ENCODE peak calls at places on chromosomes 7 and 10, in seven cellular contexts. V, G, N, B, A, Z and Y are unnamed samples.
A peak's percentile ranks its signal among the peaks of the same experiment; 100 is the strongest.

GRCh38 chr10:92267343-92267742 is 23.5 kb downstream of the CPEB3 start:
- DNase-seq in Z (no peak), A (no peak), N (no peak), G (no peak), B (no peak), V (no peak), Y (peak; percentile 43)

GRCh38 chr10:12785338-12785934 is 216.1 kb downstream of the CCDC3 start:
- DNase-seq in Z (no peak), G (no peak), V (no peak), N (no peak), B (no peak), A (no peak), Y (no peak)

GRCh38 chr7:73307436-73307835 is 1.2 kb downstream of the NSUN5 start:
- DNase-seq in B (no peak), V (no peak), Z (no peak), A (no peak), G (no peak), N (no peak), Y (no peak)

GRCh38 chr10:116627386-116627933 is 6.7 kb downstream of the PNLIPRP2 start:
- DNase-seq in Z (peak; percentile 49), B (no peak), G (peak; percentile 83), A (no peak), N (peak; percentile 68), V (no peak), Y (no peak)

GRCh38 chr7:16299853-16300252 is 121.5 kb downstream of the CRPPA start:
- DNase-seq in V (peak; percentile 3), A (no peak), N (no peak), Z (no peak), G (no peak), B (no peak), Y (no peak)

GRCh38 chr10:97479939-97480338 is 18.3 kb downstream of the MMS19 start:
- DNase-seq in N (no peak), A (no peak), G (peak; percentile 98), V (no peak), B (no peak), Z (no peak), Y (no peak)

GRCh38 chr7:21192662-21193061 is 235.2 kb upstream of the SP4 start:
- DNase-seq in Z (no peak), V (no peak), N (no peak), G (no peak), B (no peak), A (no peak), Y (no peak)

GRCh38 chr10:22805304-22805703 is 90.9 kb upstream of the PIP4K2A start:
- DNase-seq in V (peak; percentile 58), G (no peak), A (no peak), B (peak; percentile 79), N (no peak), Z (peak; percentile 59), Y (no peak)

GRCh38 chr10:30433779-30434272 is at the start of gene MAP3K8:
- DNase-seq in Z (peak; percentile 94), G (peak; percentile 90), A (peak; percentile 72), N (peak; percentile 91), V (peak; percentile 86), B (peak; percentile 85), Y (peak; percentile 91)

GRCh38 chr7:139915301-139915863 is 86.3 kb downstream of the TBXAS1 start:
- DNase-seq in V (peak; percentile 90), Z (no peak), B (peak; percentile 48), N (no peak), G (no peak), A (peak; percentile 34), Y (no peak)

GRCh38 chr7:2566890-2567662 is 8.3 kb downstream of the IQCE start:
- DNase-seq in V (no peak), B (peak; percentile 9), N (peak; percentile 60), Z (no peak), G (no peak), A (no peak), Y (peak; percentile 70)

GRCh38 chr10:69506834-69507643 is 55.8 kb downstream of the TSPAN15 start:
- DNase-seq in G (peak; percentile 47), B (no peak), Z (no peak), N (no peak), A (no peak), V (no peak), Y (peak; percentile 28)

GRCh38 chr10:116768786-116769185 is 26.4 kb upstream of the HSPA12A start:
- DNase-seq in V (peak; percentile 24), G (no peak), B (no peak), N (no peak), A (no peak), Z (peak; percentile 53), Y (no peak)

GRCh38 chr10:74118794-74119193 is 31.8 kb downstream of the AP3M1 start:
- DNase-seq in V (no peak), G (no peak), N (peak; percentile 33), A (no peak), Z (no peak), B (no peak), Y (no peak)

GRCh38 chr10:77586719-77587423 is 50.7 kb downstream of the KCNMA1 start:
- DNase-seq in B (peak; percentile 86), V (peak; percentile 98), A (peak; percentile 91), Z (no peak), G (no peak), N (peak; percentile 57), Y (no peak)
- TF ChIP-seq CTCF in B (no peak), V (peak; percentile 47), A (peak; percentile 43), Z (no peak), G (no peak), N (no peak), Y (no peak)

GRCh38 chr7:121510302-121510701 is 114.2 kb upstream of the FAM3C start:
- DNase-seq in Z (no peak), A (no peak), G (peak; percentile 75), N (no peak), V (no peak), B (no peak), Y (no peak)
- TF ChIP-seq CTCF in Z (peak; percentile 19), A (no peak), G (peak; percentile 28), N (no peak), V (no peak), B (no peak), Y (no peak)

DNA sequence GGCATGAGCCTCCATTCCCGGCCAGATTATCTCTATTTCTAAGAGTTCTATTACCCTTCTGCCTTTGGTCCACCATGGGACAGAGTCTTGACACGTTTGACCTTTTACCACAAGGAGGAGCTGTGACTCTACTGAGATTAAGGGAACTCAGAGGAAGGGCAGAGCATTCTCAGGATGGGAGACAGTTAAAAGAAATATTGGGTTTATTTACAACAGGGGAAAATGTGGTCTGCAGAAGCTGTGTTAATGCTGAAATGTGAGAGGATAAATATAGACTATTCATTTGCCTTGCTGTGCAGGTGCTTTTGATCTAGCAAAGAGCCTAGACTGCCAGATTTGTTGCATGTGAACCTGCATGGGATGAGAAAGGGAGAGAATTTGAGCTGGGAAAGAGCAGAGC is 45.8 kb upstream of the PRSS58 start:
- DNase-seq in V (no peak), N (no peak), G (no peak), B (no peak), A (no peak), Z (no peak), Y (no peak)
- TF ChIP-seq CTCF in V (peak; percentile 3), N (no peak), G (peak; percentile 78), B (no peak), A (peak; percentile 30), Z (no peak), Y (peak; percentile 39)

GRCh38 chr10:54363390-54363789 is 437.6 kb downstream of the PCDH15 start:
- DNase-seq in N (no peak), A (no peak), B (no peak), Z (no peak), G (no peak), V (no peak), Y (no peak)

GRCh38 chr10:54372164-54372563 is 428.9 kb downstream of the PCDH15 start:
- DNase-seq in G (no peak), B (no peak), N (no peak), Z (no peak), V (no peak), A (no peak), Y (no peak)

GRCh38 chr10:54368984-54369383 is 432.0 kb downstream of the PCDH15 start:
- DNase-seq in V (no peak), B (no peak), N (no peak), Z (no peak), A (no peak), G (no peak), Y (no peak)
- TF ChIP-seq CTCF in V (no peak), B (no peak), N (no peak), Z (no peak), A (no peak), G (peak; percentile 40), Y (no peak)

GRCh38 chr7:138726288-138726687 is 25.1 kb upstream of the SVOPL start:
- DNase-seq in Z (no peak), N (no peak), A (no peak), B (no peak), G (peak; percentile 51), V (no peak), Y (peak; percentile 32)
- TF ChIP-seq CTCF in Z (no peak), N (no peak), A (peak; percentile 20), B (no peak), G (peak; percentile 60), V (no peak), Y (no peak)

DNA sequence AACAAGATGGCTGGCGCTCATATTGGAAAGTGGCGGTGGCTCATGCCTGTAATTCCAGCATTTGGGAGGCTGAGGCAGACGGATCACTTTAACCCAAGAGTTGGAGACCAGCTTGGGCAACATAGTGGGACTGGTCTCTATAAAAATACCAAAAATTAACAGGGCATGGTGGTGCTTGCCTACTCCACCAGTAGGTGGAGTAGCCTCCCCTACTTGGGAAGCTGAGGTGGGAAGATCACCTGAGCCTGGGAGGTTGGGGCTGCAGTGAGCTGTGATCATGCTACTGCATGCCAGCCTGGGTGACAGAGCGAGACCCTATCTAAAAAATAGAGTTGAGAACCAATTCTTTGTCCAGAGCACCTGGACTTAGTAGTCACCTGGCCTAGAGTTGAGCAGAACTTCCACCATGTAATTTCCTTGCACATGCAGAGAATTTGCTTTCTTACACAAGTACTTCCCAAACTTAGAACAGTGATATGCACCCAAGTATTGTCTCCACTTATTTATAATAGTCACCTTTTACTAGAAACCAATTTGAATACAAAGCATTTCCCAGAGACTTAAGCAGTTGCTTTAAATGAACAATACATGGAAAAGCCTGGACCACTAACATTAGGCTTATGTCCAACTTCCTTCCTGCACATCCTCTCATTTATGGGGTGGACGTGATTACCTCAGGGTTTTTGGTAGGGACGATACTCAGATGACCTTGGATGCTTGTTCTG is 15.9 kb downstream of the LAMB4 start:
- DNase-seq in G (peak; percentile 75), N (no peak), Z (no peak), V (no peak), A (no peak), B (no peak), Y (no peak)
- TF ChIP-seq CTCF in G (peak; percentile 86), N (no peak), Z (peak; percentile 32), V (peak; percentile 29), A (peak; percentile 71), B (peak; percentile 27), Y (peak; percentile 63)